ENCODE peak calls at places on chromosomes 1 and 21, in seven cellular contexts. C is activated CD4-positive, alpha-beta T cell treated with anti-CD3 and anti-CD28 coated beads, Interleukin-2, amount 50 U/mL, for 48 hours; L is naive thymus-derived CD8-positive, alpha-beta T cell; G is endothelial cell; F is NCI-H2081; T is midbrain; N is stimulated activated CD8-positive, alpha-beta memory T cell treated with anti-CD3 and anti-CD28 coated beads, Interleukin-4, amount 100 ng/mL, for 24 hours. X is an unnamed sample.
A peak's percentile ranks its signal among the peaks of the same experiment; 100 is the strongest.

GRCh38 chr1:200737647-200738296 is 921 bp upstream of the CAMSAP2 start:
- DNase-seq in C (no peak), L (no peak), G (no peak), F (no peak), T (no peak), N (no peak), X (no peak)

GRCh38 chr1:40815420-40815819 is 31.8 kb downstream of the KCNQ4 start:
- DNase-seq in C (no peak), L (no peak), G (no peak), F (no peak), T (no peak), N (no peak), X (no peak)

GRCh38 chr1:172397221-172397620 is 23.3 kb upstream of the C1orf105 start:
- DNase-seq in C (no peak), L (no peak), G (no peak), F (no peak), T (no peak), N (no peak), X (no peak)

GRCh38 chr1:82632164-82632563 is 831.4 kb downstream of the ADGRL2 start:
- DNase-seq in C (no peak), L (no peak), G (no peak), F (no peak), T (no peak), N (no peak), X (no peak)

GRCh38 chr1:155962599-155963211 is 15.6 kb downstream of the ARHGEF2 start:
- DNase-seq in C (no peak), L (no peak), G (no peak), F (no peak), T (no peak), N (no peak), X (no peak)

GRCh38 chr21:43938751-43939442 is 73.2 kb upstream of the TRAPPC10 start:
- DNase-seq in C (peak; percentile 93), L (peak; percentile 93), G (peak; percentile 91), F (no peak), T (peak; percentile 76), N (peak; percentile 80), X (peak; percentile 86)

GRCh38 chr1:209657140-209657879 is 5.1 kb upstream of the LAMB3 start:
- DNase-seq in C (no peak), L (no peak), G (no peak), F (no peak), T (no peak), N (no peak), X (no peak)

GRCh38 chr1:161816201-161816600 is 50.1 kb downstream of the ATF6 start:
- DNase-seq in C (no peak), L (no peak), G (no peak), F (no peak), T (no peak), N (no peak), X (no peak)

GRCh38 chr1:63835075-63835633 is 61.3 kb downstream of the ROR1 start:
- DNase-seq in C (no peak), L (no peak), G (no peak), F (no peak), T (no peak), N (no peak), X (no peak)

GRCh38 chr1:92900539-92900938 is 60.7 kb downstream of the DIPK1A start:
- DNase-seq in C (no peak), L (no peak), G (no peak), F (no peak), T (no peak), N (no peak), X (no peak)

GRCh38 chr1:185917646-185918045 is 183.5 kb downstream of the HMCN1 start:
- DNase-seq in C (no peak), L (no peak), G (peak; percentile 51), F (no peak), T (no peak), N (no peak), X (no peak)

GRCh38 chr1:173205146-173206051 is 1.7 kb downstream of the TNFSF4 start:
- DNase-seq in C (peak; percentile 24), L (no peak), G (no peak), F (no peak), T (no peak), N (no peak), X (no peak)

X was measured in activated CD4-positive, CD25-positive, alpha-beta regulatory T cell treated with anti-CD3 and anti-CD28 coated beads, Interleukin-2, amount 50 U/mL, for 72 hours.